ENCODE peak calls at places on chromosomes 4 and X, in five cellular contexts. D is tibial artery, O is PC-3, K is heart left ventricle, A is SK-N-SH. F is an unnamed sample. For H3K4me1, the result is how much of the 10 kb centered on the place peaks cover.

GRCh38 chrX:37454537-37455285 is 105.5 kb downstream of the PRRG1 start:
- DNase-seq in A (no peak), O (peak), K (no peak), D (no peak), F (no peak)

GRCh38 chr4:7736436-7737267 is 203.0 kb downstream of the AFAP1 start:
- DNase-seq in D (no peak), A (no peak), O (peak), K (no peak), F (no peak)

GRCh38 chrX:40552768-40553167 is 28.0 kb upstream of the ATP6AP2 start:
- DNase-seq in A (no peak), O (peak), D (no peak), K (no peak), F (no peak)

GRCh38 chr4:113325876-113326615 is 276.6 kb downstream of the ANK2 start:
- DNase-seq in O (peak), D (no peak), A (no peak), K (no peak), F (no peak)

GRCh38 chr4:124537971-124538370 is 174.6 kb downstream of the ANKRD50 start:
- DNase-seq in A (no peak), D (no peak), O (no peak), K (no peak), F (no peak)

GRCh38 chrX:120452131-120452530 is 17.0 kb downstream of the LAMP2 start:
- DNase-seq in K (no peak), D (no peak), O (peak), A (peak), F (peak)

GRCh38 chr4:59062970-59063369 is 1952.8 kb upstream of the IGFBP7 start:
- DNase-seq in O (no peak), A (no peak), D (no peak), K (no peak), F (no peak)

GRCh38 chr4:189029961-189030360 is 890.7 kb downstream of the TRIML1 start:
- DNase-seq in A (no peak), K (no peak), D (no peak), O (no peak), F (no peak)

GRCh38 chrX:6021316-6022091 is 207.2 kb downstream of the NLGN4X start:
- DNase-seq in K (no peak), O (peak), D (no peak), A (peak), F (peak)

GRCh38 chrX:39729834-39730670 is 367.7 kb downstream of the BCOR start:
- DNase-seq in D (no peak), A (peak), O (no peak), K (no peak), F (no peak)

GRCh38 chr4:173399016-173399415 is at the start of gene SCRG1:
- DNase-seq in D (no peak), A (no peak), K (no peak), O (no peak), F (peak)

GRCh38 chr4:56821394-56822263 is at the start of gene SPINK2:
- DNase-seq in O (peak), A (peak), D (no peak), K (peak), F (no peak)

GRCh38 chrX:23317799-23318724 is 16.6 kb upstream of the PTCHD1 start:
- DNase-seq in D (no peak), A (peak), O (peak), K (no peak), F (peak)

GRCh38 chrX:38561951-38562719 is 793 bp downstream of the TSPAN7 start:
- DNase-seq in K (peak), O (no peak), A (peak), D (peak), F (no peak)

GRCh38 chr4:74529284-74530041 is 84.5 kb downstream of the AREG start:
- DNase-seq in O (no peak), D (no peak), A (no peak), K (no peak), F (no peak)

GRCh38 chr4:10205223-10205622 is 88.6 kb upstream of the WDR1 start:
- DNase-seq in D (no peak), O (peak), K (no peak), A (no peak), F (no peak)

GRCh38 chr4:175252642-175253041 is 334.5 kb downstream of the ADAM29 start:
- DNase-seq in A (no peak), D (no peak), K (no peak), O (no peak), F (no peak)

GRCh38 chrX:23503835-23504539 is 163.3 kb upstream of the PRDX4 start:
- DNase-seq in A (no peak), O (peak), D (peak), K (peak), F (peak)

GRCh38 chr4:2930821-2931764 is 32.1 kb downstream of the NOP14 start:
- DNase-seq in K (no peak), O (no peak), A (no peak), D (peak), F (no peak)

GRCh38 chr4:25956260-25956659 is 42.2 kb downstream of the SMIM20 start:
- DNase-seq in K (no peak), A (peak), D (no peak), O (no peak), F (no peak)

GRCh38 chrX:1093586-1094538 is 118.6 kb downstream of the CRLF2 start:
- DNase-seq in O (no peak), K (no peak), D (no peak), A (no peak), F (no peak)

GRCh38 chr4:184416913-184417734 is 57.2 kb downstream of the IRF2 start:
- DNase-seq in O (no peak), K (no peak), D (no peak), A (no peak), F (peak)

GRCh38 chrX:63932006-63932405 is 147.0 kb upstream of the ARHGEF9 start:
- DNase-seq in D (no peak), A (no peak), K (no peak), O (no peak), F (no peak)

GRCh38 chrX:124475358-124475757 is 129.0 kb downstream of the SH2D1A start:
- DNase-seq in A (no peak), O (no peak), K (no peak), D (no peak), F (no peak)

GRCh38 chr4:24578364-24578763 is 6.0 kb downstream of the DHX15 start:
- DNase-seq in K (no peak), D (no peak), O (no peak), A (no peak), F (no peak)
- H3K4me1 ChIP-seq in K (half or more), D (half or more), O (under half), A (under half), F (under half)

DNA sequence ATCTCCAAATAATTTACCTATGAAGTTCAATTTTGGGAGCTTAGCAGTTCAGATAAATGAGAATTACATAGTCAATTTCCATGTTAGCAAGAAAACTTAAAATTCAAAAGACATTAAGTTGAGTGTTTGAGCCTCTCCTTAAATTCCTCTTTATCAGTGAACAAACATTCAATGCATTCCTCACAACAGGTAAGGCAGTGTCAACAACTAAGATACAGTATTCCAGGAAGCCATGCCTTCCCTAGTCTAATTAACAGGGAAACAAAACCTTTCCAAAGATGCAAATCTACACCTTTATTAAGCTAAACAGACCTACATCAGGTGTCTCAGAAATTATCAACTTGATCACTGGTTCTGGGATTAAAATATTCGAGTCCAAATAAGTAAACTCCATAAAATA is 3.7 kb downstream of the SH3RF1 start:
- DNase-seq in K (no peak), A (no peak), O (peak), D (no peak), F (no peak)
- H3K4me3 ChIP-seq in K (peak), A (peak), O (peak), D (no peak), F (peak)

GRCh38 chr4:52869656-52870055 is 7.5 kb downstream of the RASL11B start:
- DNase-seq in D (no peak), A (peak), K (no peak), O (no peak), F (no peak)
- H3K4me1 ChIP-seq in D (half or more), A (under half), K (half or more), O (under half), F (under half)

DNA sequence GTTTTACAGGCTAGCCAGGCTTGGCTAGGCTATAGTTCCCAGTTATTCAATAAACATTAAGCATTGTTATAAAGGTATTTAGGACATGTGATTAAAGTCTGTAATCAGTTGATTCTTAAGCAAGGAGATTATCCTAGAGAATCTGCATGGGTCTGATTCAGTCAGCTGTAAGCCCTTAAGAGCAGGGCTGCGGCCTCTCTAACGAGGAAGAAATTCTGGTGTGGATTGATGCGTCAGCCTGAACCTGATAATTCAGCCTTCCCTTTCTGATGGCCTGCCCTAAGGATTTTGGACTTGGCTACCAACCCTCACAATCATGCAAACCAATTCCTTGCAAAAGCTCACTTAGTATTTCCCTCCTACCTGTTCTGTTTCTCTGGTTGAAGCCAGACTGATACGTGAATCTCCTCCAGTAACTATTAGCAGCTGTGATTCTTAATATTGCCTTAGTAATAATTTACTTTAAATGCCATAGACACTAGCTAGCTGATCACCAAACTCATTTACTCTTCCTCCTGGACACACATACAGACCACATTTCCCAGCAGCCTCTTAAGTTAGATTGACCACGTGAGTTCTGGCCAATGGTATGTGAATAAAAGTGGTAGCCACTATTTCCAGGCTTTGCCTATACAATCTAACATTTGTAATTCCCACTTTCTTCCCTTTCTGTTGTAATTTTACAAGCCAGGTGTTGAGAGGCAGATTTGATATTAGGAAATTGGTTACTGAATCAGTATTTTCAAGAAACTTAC is 678.0 kb upstream of the INTU start:
- DNase-seq in A (no peak), O (no peak), K (no peak), D (no peak), F (no peak)
- H3K4me3 ChIP-seq in A (no peak), O (no peak), K (no peak), D (no peak), F (no peak)

DNA sequence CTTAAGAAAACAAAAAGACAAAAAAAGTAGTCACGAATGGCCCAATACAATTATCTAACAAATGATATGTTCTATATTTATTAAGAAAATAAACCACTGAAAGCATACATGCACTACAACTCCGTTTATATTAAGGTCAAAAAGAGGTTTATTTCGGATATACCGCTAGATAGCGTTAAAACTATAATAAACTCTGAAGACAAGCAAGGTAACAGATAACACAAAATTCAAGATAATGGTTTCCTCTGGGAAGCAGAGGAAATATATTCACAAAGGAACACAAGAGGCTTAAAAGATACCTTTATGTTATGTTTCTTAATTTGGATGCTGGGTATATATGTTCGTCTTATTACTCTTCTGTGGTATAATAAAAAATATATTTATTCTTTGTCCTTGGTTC is 4.7 kb upstream of the FAM200B start:
- DNase-seq in O (no peak), D (no peak), A (no peak), K (no peak), F (no peak)
- H3K4me1 ChIP-seq in O (under half), D (under half), A (under half), K (under half), F (under half)

DNA sequence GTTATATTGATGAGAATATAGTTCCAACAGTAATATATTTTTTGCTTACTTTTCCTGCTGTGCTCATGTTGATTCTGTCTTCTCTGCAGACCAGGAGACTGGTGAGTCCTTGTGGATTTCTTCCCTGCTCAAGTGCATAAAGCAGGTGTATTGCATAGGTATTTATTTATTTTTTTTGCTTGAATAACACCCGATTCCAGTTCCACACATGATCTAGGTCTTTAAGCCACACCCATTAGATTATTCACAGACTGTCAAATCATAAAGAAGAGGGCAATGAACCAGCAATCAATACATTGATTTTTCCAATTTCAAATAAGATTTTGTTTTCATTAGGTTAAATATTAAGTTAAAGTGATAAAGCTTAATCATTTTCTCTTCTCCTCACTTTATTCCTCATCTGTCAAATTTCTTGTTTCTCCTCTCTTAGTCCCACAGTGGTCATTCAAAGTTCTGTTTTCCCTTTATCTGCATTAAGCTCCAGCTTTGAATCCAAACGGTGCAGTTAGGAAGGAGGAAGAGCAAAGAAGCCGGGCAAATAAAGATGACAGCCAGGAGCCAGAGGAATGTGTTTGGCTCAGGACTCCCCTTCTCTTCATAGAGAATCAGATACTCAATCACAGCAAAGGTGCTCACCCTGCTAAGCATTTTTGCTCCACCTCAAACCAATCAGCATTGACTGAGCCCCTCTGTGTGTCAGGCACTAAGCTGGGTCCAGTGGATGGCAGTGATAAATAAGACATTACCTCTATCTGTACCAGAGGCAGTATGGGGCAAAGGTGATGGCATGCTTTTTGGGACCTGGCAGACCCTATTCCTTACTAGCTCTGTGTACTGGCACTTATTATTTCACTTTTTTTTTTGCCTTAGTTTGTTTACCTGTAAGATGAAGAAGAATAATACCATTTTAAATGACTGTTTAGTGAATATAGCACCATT is at the start of gene ADH1A:
- DNase-seq in O (no peak), D (no peak), A (no peak), K (no peak), F (no peak)
- H3K4me3 ChIP-seq in O (no peak), D (no peak), A (no peak), K (no peak), F (no peak)

F was measured in fibroblast of lung.